ENCODE peak calls at places on chromosomes 12 and 14, in six cellular contexts. One of them, this sample, is unnamed.

GRCh38 chr14:96806836-96807235 is 9.7 kb downstream of the VRK1 start:
- DNase-seq in neural progenitor cell: no peak
- DNase-seq in GM23338: no peak
- DNase-seq in hepatocyte: peak
- DNase-seq in GM23248: no peak
- DNase-seq in SK-N-SH: no peak
- DNase-seq in this sample: no peak

GRCh38 chr12:52232916-52233461 is at the start of gene KRT7:
- DNase-seq in GM23338: peak
- DNase-seq in neural progenitor cell: peak
- DNase-seq in GM23248: no peak
- DNase-seq in SK-N-SH: peak
- DNase-seq in hepatocyte: peak
- DNase-seq in this sample: no peak

GRCh38 chr12:12172106-12172511 is 94.7 kb downstream of the LRP6 start:
- DNase-seq in GM23248: peak
- DNase-seq in SK-N-SH: no peak
- DNase-seq in hepatocyte: peak
- DNase-seq in neural progenitor cell: no peak
- DNase-seq in GM23338: no peak
- DNase-seq in this sample: no peak

GRCh38 chr14:61568572-61569011 is 126.7 kb upstream of the HIF1A start:
- DNase-seq in GM23248: no peak
- DNase-seq in neural progenitor cell: peak
- DNase-seq in GM23338: peak
- DNase-seq in hepatocyte: no peak
- DNase-seq in SK-N-SH: no peak
- DNase-seq in this sample: peak

GRCh38 chr12:27531916-27532315 is 7.9 kb downstream of the PPFIBP1 start:
- DNase-seq in GM23248: peak
- DNase-seq in GM23338: no peak
- DNase-seq in hepatocyte: no peak
- DNase-seq in SK-N-SH: no peak
- DNase-seq in neural progenitor cell: no peak
- DNase-seq in this sample: no peak

GRCh38 chr12:57093412-57094193 is 4.7 kb downstream of the NAB2 start:
- DNase-seq in hepatocyte: peak
- DNase-seq in SK-N-SH: peak
- DNase-seq in GM23248: peak
- DNase-seq in neural progenitor cell: peak
- DNase-seq in GM23338: peak
- DNase-seq in this sample: peak

GRCh38 chr14:54486685-54487084 is 2.1 kb downstream of the GMFB start:
- DNase-seq in neural progenitor cell: no peak
- DNase-seq in GM23338: no peak
- DNase-seq in GM23248: no peak
- DNase-seq in SK-N-SH: no peak
- DNase-seq in hepatocyte: no peak
- DNase-seq in this sample: peak

GRCh38 chr12:84911331-84912190 is 1.0 kb downstream of the SLC6A15 start:
- DNase-seq in SK-N-SH: peak
- DNase-seq in GM23248: peak
- DNase-seq in hepatocyte: peak
- DNase-seq in GM23338: peak
- DNase-seq in neural progenitor cell: peak
- DNase-seq in this sample: no peak

GRCh38 chr12:67280572-67280971 is 11.4 kb downstream of the CAND1 start:
- DNase-seq in GM23248: no peak
- DNase-seq in SK-N-SH: no peak
- DNase-seq in GM23338: no peak
- DNase-seq in neural progenitor cell: no peak
- DNase-seq in hepatocyte: no peak
- DNase-seq in this sample: no peak

GRCh38 chr14:36767603-36768281 is 106.1 kb downstream of the PAX9 start:
- DNase-seq in neural progenitor cell: no peak
- DNase-seq in hepatocyte: no peak
- DNase-seq in GM23338: peak
- DNase-seq in GM23248: peak
- DNase-seq in SK-N-SH: no peak
- DNase-seq in this sample: no peak

GRCh38 chr14:103021817-103022668 is 35.3 kb downstream of the CDC42BPB start:
- DNase-seq in SK-N-SH: no peak
- DNase-seq in GM23338: no peak
- DNase-seq in hepatocyte: no peak
- DNase-seq in GM23248: peak
- DNase-seq in neural progenitor cell: no peak
- DNase-seq in this sample: no peak

GRCh38 chr14:35046751-35047536 is 872 bp downstream of the FAM177A1 start:
- DNase-seq in GM23338: peak
- DNase-seq in hepatocyte: peak
- DNase-seq in neural progenitor cell: no peak
- DNase-seq in GM23248: peak
- DNase-seq in SK-N-SH: no peak
- DNase-seq in this sample: peak

GRCh38 chr12:57464569-57464968 is 5.0 kb downstream of the GLI1 start:
- DNase-seq in SK-N-SH: no peak
- DNase-seq in GM23338: no peak
- DNase-seq in hepatocyte: no peak
- DNase-seq in GM23248: no peak
- DNase-seq in neural progenitor cell: no peak
- DNase-seq in this sample: no peak

GRCh38 chr14:67510121-67510520 is 21.6 kb upstream of the TMEM229B start:
- DNase-seq in GM23338: no peak
- DNase-seq in SK-N-SH: peak
- DNase-seq in hepatocyte: no peak
- DNase-seq in neural progenitor cell: no peak
- DNase-seq in GM23248: peak
- DNase-seq in this sample: no peak

GRCh38 chr12:109900752-109901580 is 892 bp downstream of the TCHP start:
- DNase-seq in SK-N-SH: peak
- DNase-seq in GM23248: peak
- DNase-seq in neural progenitor cell: peak
- DNase-seq in hepatocyte: no peak
- DNase-seq in GM23338: peak
- DNase-seq in this sample: peak

GRCh38 chr12:76688001-76688400 is 75.9 kb upstream of the ZDHHC17 start:
- DNase-seq in GM23248: peak
- DNase-seq in hepatocyte: no peak
- DNase-seq in GM23338: no peak
- DNase-seq in neural progenitor cell: no peak
- DNase-seq in SK-N-SH: peak
- DNase-seq in this sample: no peak

GRCh38 chr12:119207161-119207560 is 28.4 kb downstream of the HSPB8 start:
- DNase-seq in neural progenitor cell: no peak
- DNase-seq in GM23248: no peak
- DNase-seq in SK-N-SH: no peak
- DNase-seq in GM23338: no peak
- DNase-seq in hepatocyte: no peak
- DNase-seq in this sample: no peak

GRCh38 chr12:119204716-119205285 is 26.1 kb downstream of the HSPB8 start:
- DNase-seq in GM23338: no peak
- DNase-seq in SK-N-SH: no peak
- DNase-seq in GM23248: no peak
- DNase-seq in hepatocyte: no peak
- DNase-seq in neural progenitor cell: no peak
- DNase-seq in this sample: no peak

GRCh38 chr12:119204137-119204536 is 25.4 kb downstream of the HSPB8 start:
- DNase-seq in neural progenitor cell: no peak
- DNase-seq in SK-N-SH: peak
- DNase-seq in GM23248: no peak
- DNase-seq in hepatocyte: no peak
- DNase-seq in GM23338: no peak
- DNase-seq in this sample: no peak

GRCh38 chr12:119208626-119209061 is 29.9 kb downstream of the HSPB8 start:
- DNase-seq in neural progenitor cell: peak
- DNase-seq in GM23248: peak
- DNase-seq in GM23338: peak
- DNase-seq in hepatocyte: peak
- DNase-seq in SK-N-SH: no peak
- DNase-seq in this sample: no peak

DNA sequence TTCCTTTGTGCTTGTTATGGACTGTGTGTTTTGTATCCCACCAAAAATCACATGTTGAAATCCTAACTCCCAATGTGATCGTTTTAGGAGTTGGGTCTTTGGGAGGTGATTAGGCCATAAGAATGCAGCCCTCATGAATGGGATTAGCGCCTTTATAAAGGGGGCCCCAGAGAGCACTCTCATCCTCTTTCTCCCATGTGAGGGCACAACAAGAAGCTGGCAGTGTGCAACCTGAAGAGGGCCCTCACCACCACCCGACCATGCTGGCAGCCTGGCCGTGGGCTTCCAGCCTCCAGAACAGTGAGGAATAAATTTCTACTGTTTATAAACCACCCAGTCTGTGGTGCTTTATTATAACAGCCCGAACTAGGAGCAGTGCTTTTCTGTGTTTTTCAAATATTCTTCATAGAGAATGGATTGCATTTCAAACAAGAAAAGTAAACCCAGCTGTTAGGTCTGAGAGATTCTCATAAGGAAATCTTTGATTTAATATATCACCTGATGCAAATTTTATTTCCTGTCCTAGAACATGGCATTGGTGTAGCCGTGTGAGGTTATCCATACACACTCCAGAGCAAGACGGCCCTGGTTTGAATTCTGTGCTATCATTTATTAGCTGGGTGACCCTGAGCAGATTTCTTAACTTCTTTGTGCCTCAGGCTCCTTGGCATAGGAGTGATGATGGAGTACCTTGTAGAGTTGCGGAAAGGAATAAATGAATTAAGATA is 27.8 kb downstream of the HSPB8 start:
- DNase-seq in GM23248: no peak
- DNase-seq in SK-N-SH: no peak
- DNase-seq in hepatocyte: no peak
- DNase-seq in neural progenitor cell: peak
- DNase-seq in GM23338: peak
- DNase-seq in this sample: no peak
- TF ChIP-seq EZH2phosphoT487 in GM23248: no peak
- TF ChIP-seq EZH2phosphoT487 in SK-N-SH: no peak
- TF ChIP-seq EZH2phosphoT487 in hepatocyte: no peak
- TF ChIP-seq EZH2phosphoT487 in neural progenitor cell: no peak
- TF ChIP-seq EZH2phosphoT487 in GM23338: no peak
- TF ChIP-seq EZH2phosphoT487 in this sample: no peak

DNA sequence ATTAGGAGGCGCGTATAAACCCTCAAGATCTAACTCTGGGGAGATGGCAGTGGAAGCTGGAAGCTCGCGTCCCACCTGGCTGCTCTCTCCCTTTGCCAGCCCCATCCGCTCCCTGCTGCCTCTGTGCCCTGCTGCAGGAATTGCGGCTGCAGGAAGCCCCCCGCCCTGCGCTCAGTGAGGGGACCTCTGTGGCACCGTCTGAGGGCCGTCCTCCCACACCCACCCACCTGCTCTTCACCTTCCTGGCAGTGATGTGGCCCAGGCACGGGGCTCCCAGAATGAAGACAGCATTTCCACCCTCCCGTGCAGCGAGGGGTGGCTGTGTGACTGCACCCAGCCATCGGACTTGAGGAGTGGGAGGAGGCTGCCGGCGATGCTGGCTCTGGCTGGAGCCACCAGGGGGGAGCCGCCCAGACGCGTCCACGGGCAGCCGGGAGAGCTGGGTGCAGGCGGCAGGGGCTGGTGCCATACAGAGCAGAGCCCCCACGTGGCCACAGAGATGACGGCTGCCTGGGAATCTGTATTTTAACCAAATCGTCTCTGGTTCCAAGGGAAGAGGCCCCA is 28.3 kb upstream of the GALNT9 start:
- DNase-seq in SK-N-SH: no peak
- DNase-seq in neural progenitor cell: no peak
- DNase-seq in hepatocyte: no peak
- DNase-seq in GM23338: no peak
- DNase-seq in GM23248: no peak
- DNase-seq in this sample: no peak
- TF ChIP-seq EZH2phosphoT487 in SK-N-SH: no peak
- TF ChIP-seq EZH2phosphoT487 in neural progenitor cell: no peak
- TF ChIP-seq EZH2phosphoT487 in hepatocyte: no peak
- TF ChIP-seq EZH2phosphoT487 in GM23338: no peak
- TF ChIP-seq EZH2phosphoT487 in GM23248: no peak
- TF ChIP-seq EZH2phosphoT487 in this sample: no peak

DNA sequence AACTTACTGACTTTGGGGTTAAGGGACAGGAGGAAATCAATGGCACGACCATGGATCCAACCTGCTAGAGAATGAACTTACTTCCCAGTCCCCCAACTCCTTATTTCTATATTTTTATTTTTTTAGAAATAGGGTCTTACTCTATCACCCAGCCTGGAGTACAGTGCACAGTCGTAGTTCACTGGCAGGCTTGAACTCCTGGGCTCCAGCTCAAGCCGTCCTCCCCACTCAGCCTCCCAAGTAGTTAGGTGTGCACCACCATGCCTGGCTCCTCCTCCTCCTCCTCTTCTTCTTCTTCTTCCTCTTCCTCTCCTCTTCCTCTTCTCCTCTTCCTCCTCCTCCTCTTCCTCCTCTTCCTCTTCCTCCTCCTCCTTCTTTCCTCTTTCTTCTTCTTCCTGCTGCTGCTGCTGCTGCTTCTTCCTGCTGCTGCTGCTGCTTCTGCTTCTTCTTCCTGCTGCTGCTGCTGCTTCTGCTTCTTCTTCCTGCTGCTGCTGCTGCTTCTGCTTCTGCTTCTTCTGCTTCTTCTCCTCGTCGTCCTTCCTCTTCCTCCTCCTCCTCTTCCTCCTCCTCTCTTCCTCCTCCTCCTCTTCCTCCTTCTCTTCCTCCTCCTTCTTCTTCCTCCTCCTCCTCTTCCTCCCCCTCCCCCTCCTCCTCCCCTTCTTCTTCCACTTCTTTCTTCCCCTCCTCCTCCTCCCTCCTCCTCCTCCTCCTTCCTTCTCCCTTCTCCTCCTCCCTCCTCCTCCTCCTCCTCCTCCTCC is 390.1 kb upstream of the RGS6 start:
- DNase-seq in GM23248: no peak
- DNase-seq in neural progenitor cell: no peak
- DNase-seq in SK-N-SH: no peak
- DNase-seq in hepatocyte: no peak
- DNase-seq in GM23338: no peak
- DNase-seq in this sample: no peak
- TF ChIP-seq EZH2phosphoT487 in GM23248: no peak
- TF ChIP-seq EZH2phosphoT487 in neural progenitor cell: no peak
- TF ChIP-seq EZH2phosphoT487 in SK-N-SH: no peak
- TF ChIP-seq EZH2phosphoT487 in hepatocyte: no peak
- TF ChIP-seq EZH2phosphoT487 in GM23338: no peak
- TF ChIP-seq EZH2phosphoT487 in this sample: no peak

GRCh38 chr14:51680031-51680430 is 28.3 kb downstream of the FRMD6 start:
- DNase-seq in SK-N-SH: no peak
- DNase-seq in GM23338: peak
- DNase-seq in hepatocyte: no peak
- DNase-seq in neural progenitor cell: no peak
- DNase-seq in GM23248: no peak
- DNase-seq in this sample: no peak

GRCh38 chr14:51674294-51675002 is 22.7 kb downstream of the FRMD6 start:
- DNase-seq in SK-N-SH: no peak
- DNase-seq in GM23338: no peak
- DNase-seq in GM23248: peak
- DNase-seq in neural progenitor cell: no peak
- DNase-seq in hepatocyte: no peak
- DNase-seq in this sample: no peak

GRCh38 chr14:51677738-51678137 is 26.0 kb downstream of the FRMD6 start:
- DNase-seq in GM23338: no peak
- DNase-seq in hepatocyte: no peak
- DNase-seq in GM23248: no peak
- DNase-seq in SK-N-SH: no peak
- DNase-seq in neural progenitor cell: no peak
- DNase-seq in this sample: no peak

GRCh38 chr14:51676549-51676948 is 24.8 kb downstream of the FRMD6 start:
- DNase-seq in neural progenitor cell: no peak
- DNase-seq in SK-N-SH: no peak
- DNase-seq in GM23338: no peak
- DNase-seq in GM23248: peak
- DNase-seq in hepatocyte: no peak
- DNase-seq in this sample: no peak

GRCh38 chr14:51677276-51677675 is 25.6 kb downstream of the FRMD6 start:
- DNase-seq in hepatocyte: no peak
- DNase-seq in GM23248: peak
- DNase-seq in GM23338: no peak
- DNase-seq in neural progenitor cell: no peak
- DNase-seq in SK-N-SH: peak
- DNase-seq in this sample: no peak
- TF ChIP-seq EZH2phosphoT487 in hepatocyte: no peak
- TF ChIP-seq EZH2phosphoT487 in GM23248: no peak
- TF ChIP-seq EZH2phosphoT487 in GM23338: no peak
- TF ChIP-seq EZH2phosphoT487 in neural progenitor cell: no peak
- TF ChIP-seq EZH2phosphoT487 in SK-N-SH: no peak
- TF ChIP-seq EZH2phosphoT487 in this sample: no peak

This sample was measured in OCI-LY7.